ENCODE peak calls at places on chromosomes 16 and 17, in ten cellular contexts. H is testis, K is HFF-Myc, Z is GM06990, G is left ventricle myocardium inferior, I is heart left ventricle, P is glutamatergic neuron, U is neural crest cell, J is SK-N-SH, M is hepatocyte. O is an unnamed sample.
A peak's percentile ranks its signal among the peaks of the same experiment; 100 is the strongest.

GRCh38 chr16:86961133-86961720 is 356.0 kb downstream of the C16orf95 start:
- DNase-seq in H (no peak), K (no peak), Z (no peak), G (no peak), I (peak; percentile 58), P (no peak), U (no peak), J (no peak), M (no peak), O (no peak)

GRCh38 chr17:46086821-46087220 is 87.8 kb downstream of the STH start:
- DNase-seq in H (no peak), K (no peak), Z (no peak), G (no peak), I (no peak), P (no peak), U (no peak), J (no peak), M (no peak), O (no peak)

GRCh38 chr16:58490100-58490499 is 9.8 kb upstream of the NDRG4 start:
- DNase-seq in H (no peak), K (no peak), Z (no peak), G (no peak), I (no peak), P (no peak), U (no peak), J (no peak), M (no peak), O (no peak)

GRCh38 chr17:79404136-79404911 is 206.5 kb downstream of the RBFOX3 start:
- DNase-seq in H (no peak), K (no peak), Z (no peak), G (no peak), I (no peak), P (no peak), U (no peak), J (no peak), M (no peak), O (no peak)

GRCh38 chr17:82013341-82013740 is 9.3 kb downstream of the CENPX start:
- DNase-seq in H (no peak), K (no peak), Z (no peak), G (peak; percentile 48), I (peak; percentile 68), P (no peak), U (no peak), J (peak; percentile 94), M (peak; percentile 39), O (no peak)

GRCh38 chr16:85574672-85575475 is 38.2 kb upstream of the GSE1 start:
- DNase-seq in H (no peak), K (no peak), Z (no peak), G (no peak), I (no peak), P (no peak), U (no peak), J (peak; percentile 65), M (no peak), O (no peak)

GRCh38 chr17:36094232-36094631 is 4.3 kb upstream of the CCL3 start:
- DNase-seq in H (no peak), K (no peak), Z (no peak), G (no peak), I (no peak), P (no peak), U (no peak), J (no peak), M (no peak), O (no peak)

GRCh38 chr16:1929105-1929504 is 10.9 kb upstream of the HS3ST6 start:
- DNase-seq in H (peak; percentile 35), K (no peak), Z (no peak), G (no peak), I (peak; percentile 55), P (no peak), U (no peak), J (peak; percentile 87), M (no peak), O (no peak)

GRCh38 chr17:7553356-7553755 is 4.5 kb downstream of the TNFSF12 start:
- DNase-seq in H (no peak), K (no peak), Z (no peak), G (no peak), I (no peak), P (no peak), U (no peak), J (no peak), M (no peak), O (no peak)

GRCh38 chr17:7556627-7557026 is 1.9 kb upstream of the TNFSF13 start:
- DNase-seq in H (no peak), K (no peak), Z (no peak), G (no peak), I (no peak), P (no peak), U (no peak), J (no peak), M (no peak), O (no peak)

GRCh38 chr17:7557825-7558543 is 566 bp upstream of the TNFSF13 start:
- DNase-seq in H (peak; percentile 81), K (no peak), Z (peak; percentile 73), G (peak; percentile 87), I (peak; percentile 90), P (no peak), U (no peak), J (peak; percentile 82), M (peak; percentile 81), O (no peak)

GRCh38 chr17:7557147-7557764 is 1.3 kb upstream of the TNFSF13 start:
- DNase-seq in H (no peak), K (no peak), Z (no peak), G (no peak), I (no peak), P (no peak), U (no peak), J (no peak), M (no peak), O (no peak)

DNA sequence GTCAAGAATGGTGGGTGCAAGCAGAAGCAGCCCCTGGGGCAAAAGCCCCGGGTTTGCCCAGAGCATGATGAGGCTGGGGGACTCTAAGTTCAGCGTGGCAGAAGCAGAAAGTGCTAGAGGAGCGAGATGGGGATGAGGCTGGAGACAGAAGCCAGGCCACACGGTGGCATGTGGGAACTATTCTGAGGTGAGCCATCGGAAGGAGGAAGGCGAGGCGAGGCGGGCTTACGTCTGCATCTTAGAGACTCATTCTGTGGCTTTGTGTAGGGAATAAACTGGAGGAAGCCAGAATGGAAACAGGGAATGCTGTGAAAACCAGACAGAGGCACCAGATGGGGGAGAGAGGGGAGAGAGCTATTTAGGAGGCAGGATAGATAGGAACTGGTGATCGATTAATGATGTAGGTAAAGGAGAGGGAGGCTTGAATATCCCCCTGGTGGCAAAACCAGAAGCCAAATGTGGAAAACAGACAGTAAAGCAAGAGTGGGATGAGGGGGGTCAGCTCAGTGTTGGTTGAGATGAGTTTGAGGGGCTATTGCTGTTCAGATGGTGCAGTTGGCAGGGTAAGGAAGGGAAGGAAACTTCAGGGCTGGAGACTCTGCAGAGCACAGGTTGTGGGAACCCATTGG is 3.1 kb upstream of the TNFSF13 start:
- DNase-seq in H (no peak), K (no peak), Z (no peak), G (no peak), I (no peak), P (no peak), U (no peak), J (no peak), M (no peak), O (no peak)
- TF ChIP-seq CTCF in H (no peak), K (peak; percentile 34), Z (peak; percentile 6), G (no peak), I (no peak), P (no peak), U (peak; percentile 31), J (peak; percentile 32), M (no peak), O (peak; percentile 10)

DNA sequence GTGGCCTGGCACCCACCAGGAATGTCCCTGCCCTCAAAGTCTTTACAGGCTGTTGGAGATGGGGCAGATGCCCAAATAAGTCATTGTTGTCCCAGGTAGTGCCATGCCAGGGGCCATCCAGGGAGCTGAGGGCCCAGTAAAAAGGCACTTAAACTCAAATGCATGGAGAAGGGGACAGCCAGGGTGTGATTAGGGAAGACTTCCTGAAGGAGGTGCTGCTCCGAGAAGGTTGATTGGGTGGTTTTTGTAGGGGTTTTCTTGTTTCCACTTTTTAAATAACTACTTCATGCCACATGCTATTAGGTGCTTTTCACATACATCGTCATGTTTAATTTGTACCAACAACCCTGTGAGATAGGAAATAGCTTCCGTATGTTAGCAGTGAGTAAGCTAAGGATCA is 66.9 kb downstream of the RAI1 start:
- DNase-seq in H (no peak), K (no peak), Z (peak; percentile 35), G (no peak), I (no peak), P (no peak), U (no peak), J (no peak), M (no peak), O (no peak)
- TF ChIP-seq CTCF in H (no peak), K (peak; percentile 32), Z (peak; percentile 44), G (no peak), I (no peak), P (peak; percentile 40), U (peak; percentile 31), J (peak; percentile 33), M (no peak), O (peak; percentile 4)

DNA sequence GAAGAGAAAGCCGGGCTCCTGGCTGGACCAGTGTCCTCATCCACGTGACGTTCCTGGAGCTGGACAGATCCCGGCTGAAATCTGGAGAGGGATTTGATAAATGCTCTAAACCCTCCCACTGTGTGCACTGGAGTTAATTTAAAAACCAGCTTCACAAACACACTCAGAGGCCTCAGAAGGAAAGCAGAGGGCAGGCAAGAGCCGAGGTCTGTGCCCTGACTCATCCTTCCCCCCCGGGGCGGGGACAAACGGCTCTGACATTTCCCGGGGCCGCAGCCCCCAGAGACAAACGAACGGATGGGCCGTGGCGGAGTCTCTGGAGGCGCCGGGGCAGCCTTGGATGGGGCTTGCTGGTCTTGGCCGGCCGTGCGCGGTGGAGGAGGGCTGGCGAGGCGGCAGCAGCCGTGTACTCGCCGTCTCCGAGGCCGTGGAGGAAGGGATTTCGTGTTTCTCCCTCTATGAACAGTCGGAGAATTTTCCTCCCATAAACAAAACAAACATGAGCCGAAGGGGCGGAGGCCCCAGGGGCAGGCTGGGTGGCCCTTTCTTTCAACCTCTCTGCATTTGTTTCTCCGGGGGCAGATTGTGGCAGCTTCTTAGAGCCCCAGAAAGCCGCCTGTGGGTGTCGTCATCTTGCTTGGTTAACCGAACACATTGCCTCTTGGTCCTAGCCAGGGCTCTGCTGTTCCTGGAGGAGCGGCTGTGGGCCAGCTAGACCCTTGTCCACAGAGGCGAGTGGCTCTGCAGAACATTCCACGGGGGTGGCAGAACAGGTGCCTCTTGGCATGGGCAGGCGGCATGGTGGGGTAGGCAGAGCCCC is 94.3 kb downstream of the NTN1 start:
- DNase-seq in H (peak; percentile 22), K (peak; percentile 30), Z (no peak), G (peak; percentile 66), I (peak; percentile 81), P (peak; percentile 64), U (peak; percentile 51), J (peak; percentile 31), M (peak; percentile 74), O (peak; percentile 21)
- TF ChIP-seq CTCF in H (no peak), K (peak; percentile 31), Z (no peak), G (peak; percentile 53), I (no peak), P (no peak), U (no peak), J (peak; percentile 10), M (peak; percentile 57), O (peak; percentile 31)

DNA sequence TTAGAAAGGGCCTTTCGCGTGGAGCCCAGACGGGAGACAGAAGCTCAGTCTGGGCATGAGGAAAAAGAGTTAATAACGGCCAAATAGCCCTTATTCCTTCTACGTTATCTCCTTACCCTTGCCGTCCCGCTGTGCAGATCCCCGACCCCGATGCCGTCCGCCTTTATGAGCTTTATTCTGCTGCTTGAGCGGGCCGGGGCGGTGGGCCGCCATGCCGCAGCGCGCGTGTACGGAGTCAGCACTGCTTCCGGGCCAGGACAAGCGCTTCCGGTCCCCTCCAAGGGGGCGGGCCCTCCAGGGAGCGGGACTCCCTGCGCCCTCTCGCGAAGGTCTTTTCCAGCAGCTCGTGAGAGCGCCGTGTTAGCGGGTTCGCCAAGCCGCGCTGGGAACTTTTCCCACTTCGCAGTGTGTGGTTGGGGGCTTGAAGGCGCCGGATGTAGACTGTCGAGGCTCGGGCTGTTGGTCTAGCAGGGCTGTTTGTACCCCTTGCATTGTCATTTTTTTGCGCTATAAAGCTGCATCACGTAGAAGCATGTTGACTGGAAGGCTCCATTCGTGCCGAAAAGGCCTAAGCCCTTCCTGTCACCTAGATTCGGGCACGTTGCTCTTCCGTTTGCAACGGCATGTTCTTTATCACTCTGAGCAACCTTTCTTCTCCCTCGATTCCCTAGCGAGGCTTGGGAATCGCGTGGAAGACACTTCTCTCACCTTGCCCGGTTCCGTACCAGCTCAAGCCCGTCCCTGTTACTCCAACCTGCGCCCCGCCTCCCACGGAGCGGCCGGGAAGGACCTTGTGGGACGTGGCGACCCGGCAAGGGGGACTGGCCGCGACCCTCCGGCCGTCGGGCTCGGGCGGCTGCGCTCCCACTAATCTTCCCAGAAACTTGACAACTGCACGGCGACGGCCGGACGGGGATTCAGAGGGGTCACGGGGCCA is at the start of gene TSR1:
- DNase-seq in H (peak; percentile 95), K (peak; percentile 59), Z (peak; percentile 91), G (peak; percentile 92), I (peak; percentile 95), P (peak; percentile 95), U (peak; percentile 83), J (peak; percentile 97), M (peak; percentile 96), O (peak; percentile 56)
- TF ChIP-seq CTCF in H (no peak), K (no peak), Z (peak; percentile 51), G (peak; percentile 40), I (no peak), P (no peak), U (no peak), J (peak; percentile 27), M (peak; percentile 19), O (peak; percentile 26)